ENCODE peak calls at places on chromosomes 13 and 19, in ten cellular contexts. One of them, this sample, is unnamed.

GRCh38 chr19:41064974-41065569 is 23.2 kb upstream of the CYP2A13 start:
- DNase-seq in aorta: no peak
- DNase-seq in activated naive CD4-positive, alpha-beta T cell treated with anti-CD3 and anti-CD28 coated beads, Interleukin-2, amount 50 U/mL, for 16 hours: no peak
- DNase-seq in astrocyte of the spinal cord: peak; percentile 4
- DNase-seq in CD4-positive, alpha-beta T cell: no peak
- DNase-seq in uterus: no peak
- DNase-seq in lung: no peak
- DNase-seq in stimulated activated CD4-positive, alpha-beta T cell treated with anti-CD3 and anti-CD28 coated beads, Interleukin-1b, Interleukin-23, amount 100 ng/mL, for 4 hours: no peak
- DNase-seq in DMS53: peak; percentile 11
- DNase-seq in left cardiac atrium: no peak
- DNase-seq in this sample: no peak

GRCh38 chr19:13884726-13885591 is 8.0 kb downstream of the NANOS3 start:
- DNase-seq in aorta: no peak
- DNase-seq in activated naive CD4-positive, alpha-beta T cell treated with anti-CD3 and anti-CD28 coated beads, Interleukin-2, amount 50 U/mL, for 16 hours: no peak
- DNase-seq in astrocyte of the spinal cord: no peak
- DNase-seq in CD4-positive, alpha-beta T cell: no peak
- DNase-seq in uterus: no peak
- DNase-seq in lung: no peak
- DNase-seq in stimulated activated CD4-positive, alpha-beta T cell treated with anti-CD3 and anti-CD28 coated beads, Interleukin-1b, Interleukin-23, amount 100 ng/mL, for 4 hours: no peak
- DNase-seq in DMS53: peak; percentile 47
- DNase-seq in left cardiac atrium: no peak
- DNase-seq in this sample: no peak

GRCh38 chr19:20969898-20970297 is 46.8 kb downstream of the ZNF85 start:
- DNase-seq in aorta: no peak
- DNase-seq in activated naive CD4-positive, alpha-beta T cell treated with anti-CD3 and anti-CD28 coated beads, Interleukin-2, amount 50 U/mL, for 16 hours: no peak
- DNase-seq in astrocyte of the spinal cord: no peak
- DNase-seq in CD4-positive, alpha-beta T cell: no peak
- DNase-seq in uterus: no peak
- DNase-seq in lung: no peak
- DNase-seq in stimulated activated CD4-positive, alpha-beta T cell treated with anti-CD3 and anti-CD28 coated beads, Interleukin-1b, Interleukin-23, amount 100 ng/mL, for 4 hours: no peak
- DNase-seq in DMS53: peak; percentile 26
- DNase-seq in left cardiac atrium: no peak
- DNase-seq in this sample: no peak

GRCh38 chr13:104984296-104984818 is 1551.1 kb downstream of the EFNB2 start:
- DNase-seq in aorta: no peak
- DNase-seq in activated naive CD4-positive, alpha-beta T cell treated with anti-CD3 and anti-CD28 coated beads, Interleukin-2, amount 50 U/mL, for 16 hours: peak; percentile 15
- DNase-seq in astrocyte of the spinal cord: peak; percentile 88
- DNase-seq in CD4-positive, alpha-beta T cell: no peak
- DNase-seq in uterus: no peak
- DNase-seq in lung: no peak
- DNase-seq in stimulated activated CD4-positive, alpha-beta T cell treated with anti-CD3 and anti-CD28 coated beads, Interleukin-1b, Interleukin-23, amount 100 ng/mL, for 4 hours: no peak
- DNase-seq in DMS53: peak; percentile 1
- DNase-seq in left cardiac atrium: peak; percentile 36
- DNase-seq in this sample: peak; percentile 53

GRCh38 chr13:61410669-61411297 is 4.9 kb downstream of the PCDH20 start:
- DNase-seq in aorta: no peak
- DNase-seq in activated naive CD4-positive, alpha-beta T cell treated with anti-CD3 and anti-CD28 coated beads, Interleukin-2, amount 50 U/mL, for 16 hours: no peak
- DNase-seq in astrocyte of the spinal cord: peak; percentile 33
- DNase-seq in CD4-positive, alpha-beta T cell: no peak
- DNase-seq in uterus: no peak
- DNase-seq in lung: no peak
- DNase-seq in stimulated activated CD4-positive, alpha-beta T cell treated with anti-CD3 and anti-CD28 coated beads, Interleukin-1b, Interleukin-23, amount 100 ng/mL, for 4 hours: no peak
- DNase-seq in DMS53: peak; percentile 26
- DNase-seq in left cardiac atrium: no peak
- DNase-seq in this sample: no peak

GRCh38 chr13:113933901-113934300 is 40.0 kb downstream of the C13orf46 start:
- DNase-seq in aorta: peak; percentile 63
- DNase-seq in activated naive CD4-positive, alpha-beta T cell treated with anti-CD3 and anti-CD28 coated beads, Interleukin-2, amount 50 U/mL, for 16 hours: no peak
- DNase-seq in astrocyte of the spinal cord: no peak
- DNase-seq in CD4-positive, alpha-beta T cell: no peak
- DNase-seq in uterus: peak; percentile 3
- DNase-seq in lung: no peak
- DNase-seq in stimulated activated CD4-positive, alpha-beta T cell treated with anti-CD3 and anti-CD28 coated beads, Interleukin-1b, Interleukin-23, amount 100 ng/mL, for 4 hours: no peak
- DNase-seq in DMS53: no peak
- DNase-seq in left cardiac atrium: no peak
- DNase-seq in this sample: peak; percentile 6

GRCh38 chr13:27533155-27533643 is 82.8 kb upstream of the MTIF3 start:
- DNase-seq in aorta: peak; percentile 96
- DNase-seq in activated naive CD4-positive, alpha-beta T cell treated with anti-CD3 and anti-CD28 coated beads, Interleukin-2, amount 50 U/mL, for 16 hours: peak; percentile 34
- DNase-seq in astrocyte of the spinal cord: peak; percentile 69
- DNase-seq in CD4-positive, alpha-beta T cell: peak; percentile 18
- DNase-seq in uterus: peak; percentile 62
- DNase-seq in lung: peak; percentile 87
- DNase-seq in stimulated activated CD4-positive, alpha-beta T cell treated with anti-CD3 and anti-CD28 coated beads, Interleukin-1b, Interleukin-23, amount 100 ng/mL, for 4 hours: peak; percentile 3
- DNase-seq in DMS53: peak; percentile 91
- DNase-seq in left cardiac atrium: peak; percentile 88
- DNase-seq in this sample: peak; percentile 92

GRCh38 chr13:98535501-98536357 is 41.2 kb downstream of the STK24 start:
- DNase-seq in aorta: no peak
- DNase-seq in activated naive CD4-positive, alpha-beta T cell treated with anti-CD3 and anti-CD28 coated beads, Interleukin-2, amount 50 U/mL, for 16 hours: no peak
- DNase-seq in astrocyte of the spinal cord: peak; percentile 28
- DNase-seq in CD4-positive, alpha-beta T cell: no peak
- DNase-seq in uterus: no peak
- DNase-seq in lung: no peak
- DNase-seq in stimulated activated CD4-positive, alpha-beta T cell treated with anti-CD3 and anti-CD28 coated beads, Interleukin-1b, Interleukin-23, amount 100 ng/mL, for 4 hours: no peak
- DNase-seq in DMS53: no peak
- DNase-seq in left cardiac atrium: no peak
- DNase-seq in this sample: no peak

GRCh38 chr19:2207991-2208860 is 27.9 kb downstream of the PLEKHJ1 start:
- DNase-seq in aorta: no peak
- DNase-seq in activated naive CD4-positive, alpha-beta T cell treated with anti-CD3 and anti-CD28 coated beads, Interleukin-2, amount 50 U/mL, for 16 hours: no peak
- DNase-seq in astrocyte of the spinal cord: peak; percentile 50
- DNase-seq in CD4-positive, alpha-beta T cell: no peak
- DNase-seq in uterus: peak; percentile 45
- DNase-seq in lung: no peak
- DNase-seq in stimulated activated CD4-positive, alpha-beta T cell treated with anti-CD3 and anti-CD28 coated beads, Interleukin-1b, Interleukin-23, amount 100 ng/mL, for 4 hours: no peak
- DNase-seq in DMS53: no peak
- DNase-seq in left cardiac atrium: peak; percentile 85
- DNase-seq in this sample: peak; percentile 84

GRCh38 chr19:54029930-54030490 is 33.7 kb downstream of the VSTM1 start:
- DNase-seq in aorta: no peak
- DNase-seq in activated naive CD4-positive, alpha-beta T cell treated with anti-CD3 and anti-CD28 coated beads, Interleukin-2, amount 50 U/mL, for 16 hours: peak; percentile 46
- DNase-seq in astrocyte of the spinal cord: peak; percentile 59
- DNase-seq in CD4-positive, alpha-beta T cell: peak; percentile 31
- DNase-seq in uterus: no peak
- DNase-seq in lung: peak; percentile 38
- DNase-seq in stimulated activated CD4-positive, alpha-beta T cell treated with anti-CD3 and anti-CD28 coated beads, Interleukin-1b, Interleukin-23, amount 100 ng/mL, for 4 hours: peak; percentile 43
- DNase-seq in DMS53: peak; percentile 56
- DNase-seq in left cardiac atrium: peak; percentile 53
- DNase-seq in this sample: peak; percentile 38

GRCh38 chr13:28501547-28501946 is 6.6 kb upstream of the FLT1 start:
- DNase-seq in aorta: no peak
- DNase-seq in activated naive CD4-positive, alpha-beta T cell treated with anti-CD3 and anti-CD28 coated beads, Interleukin-2, amount 50 U/mL, for 16 hours: no peak
- DNase-seq in astrocyte of the spinal cord: no peak
- DNase-seq in CD4-positive, alpha-beta T cell: no peak
- DNase-seq in uterus: no peak
- DNase-seq in lung: no peak
- DNase-seq in stimulated activated CD4-positive, alpha-beta T cell treated with anti-CD3 and anti-CD28 coated beads, Interleukin-1b, Interleukin-23, amount 100 ng/mL, for 4 hours: no peak
- DNase-seq in DMS53: no peak
- DNase-seq in left cardiac atrium: peak; percentile 63
- DNase-seq in this sample: no peak

GRCh38 chr13:64723735-64724134 is 2506.4 kb downstream of the PCDH9 start:
- DNase-seq in aorta: no peak
- DNase-seq in activated naive CD4-positive, alpha-beta T cell treated with anti-CD3 and anti-CD28 coated beads, Interleukin-2, amount 50 U/mL, for 16 hours: no peak
- DNase-seq in astrocyte of the spinal cord: peak; percentile 85
- DNase-seq in CD4-positive, alpha-beta T cell: no peak
- DNase-seq in uterus: no peak
- DNase-seq in lung: no peak
- DNase-seq in stimulated activated CD4-positive, alpha-beta T cell treated with anti-CD3 and anti-CD28 coated beads, Interleukin-1b, Interleukin-23, amount 100 ng/mL, for 4 hours: no peak
- DNase-seq in DMS53: peak; percentile 14
- DNase-seq in left cardiac atrium: no peak
- DNase-seq in this sample: no peak

GRCh38 chr13:80012281-80012680 is 328.6 kb downstream of the SPRY2 start:
- DNase-seq in aorta: no peak
- DNase-seq in activated naive CD4-positive, alpha-beta T cell treated with anti-CD3 and anti-CD28 coated beads, Interleukin-2, amount 50 U/mL, for 16 hours: no peak
- DNase-seq in astrocyte of the spinal cord: no peak
- DNase-seq in CD4-positive, alpha-beta T cell: no peak
- DNase-seq in uterus: no peak
- DNase-seq in lung: no peak
- DNase-seq in stimulated activated CD4-positive, alpha-beta T cell treated with anti-CD3 and anti-CD28 coated beads, Interleukin-1b, Interleukin-23, amount 100 ng/mL, for 4 hours: no peak
- DNase-seq in DMS53: no peak
- DNase-seq in left cardiac atrium: no peak
- DNase-seq in this sample: no peak

GRCh38 chr13:110390572-110390971 is 83.5 kb downstream of the COL4A2 start:
- DNase-seq in aorta: no peak
- DNase-seq in activated naive CD4-positive, alpha-beta T cell treated with anti-CD3 and anti-CD28 coated beads, Interleukin-2, amount 50 U/mL, for 16 hours: no peak
- DNase-seq in astrocyte of the spinal cord: peak; percentile 91
- DNase-seq in CD4-positive, alpha-beta T cell: no peak
- DNase-seq in uterus: no peak
- DNase-seq in lung: no peak
- DNase-seq in stimulated activated CD4-positive, alpha-beta T cell treated with anti-CD3 and anti-CD28 coated beads, Interleukin-1b, Interleukin-23, amount 100 ng/mL, for 4 hours: no peak
- DNase-seq in DMS53: no peak
- DNase-seq in left cardiac atrium: no peak
- DNase-seq in this sample: no peak

GRCh38 chr19:45164577-45165335 is 4.0 kb upstream of the NKPD1 start:
- DNase-seq in aorta: no peak
- DNase-seq in activated naive CD4-positive, alpha-beta T cell treated with anti-CD3 and anti-CD28 coated beads, Interleukin-2, amount 50 U/mL, for 16 hours: peak; percentile 40
- DNase-seq in astrocyte of the spinal cord: peak; percentile 45
- DNase-seq in CD4-positive, alpha-beta T cell: no peak
- DNase-seq in uterus: no peak
- DNase-seq in lung: peak; percentile 76
- DNase-seq in stimulated activated CD4-positive, alpha-beta T cell treated with anti-CD3 and anti-CD28 coated beads, Interleukin-1b, Interleukin-23, amount 100 ng/mL, for 4 hours: no peak
- DNase-seq in DMS53: peak; percentile 87
- DNase-seq in left cardiac atrium: peak; percentile 78
- DNase-seq in this sample: peak; percentile 58

GRCh38 chr13:109762791-109763190 is 23.6 kb downstream of the IRS2 start:
- DNase-seq in aorta: no peak
- DNase-seq in activated naive CD4-positive, alpha-beta T cell treated with anti-CD3 and anti-CD28 coated beads, Interleukin-2, amount 50 U/mL, for 16 hours: no peak
- DNase-seq in astrocyte of the spinal cord: no peak
- DNase-seq in CD4-positive, alpha-beta T cell: no peak
- DNase-seq in uterus: no peak
- DNase-seq in lung: no peak
- DNase-seq in stimulated activated CD4-positive, alpha-beta T cell treated with anti-CD3 and anti-CD28 coated beads, Interleukin-1b, Interleukin-23, amount 100 ng/mL, for 4 hours: no peak
- DNase-seq in DMS53: no peak
- DNase-seq in left cardiac atrium: no peak
- DNase-seq in this sample: no peak

GRCh38 chr13:31236211-31236786 is 36.5 kb downstream of the B3GLCT start:
- DNase-seq in aorta: no peak
- DNase-seq in activated naive CD4-positive, alpha-beta T cell treated with anti-CD3 and anti-CD28 coated beads, Interleukin-2, amount 50 U/mL, for 16 hours: no peak
- DNase-seq in astrocyte of the spinal cord: peak; percentile 54
- DNase-seq in CD4-positive, alpha-beta T cell: no peak
- DNase-seq in uterus: no peak
- DNase-seq in lung: no peak
- DNase-seq in stimulated activated CD4-positive, alpha-beta T cell treated with anti-CD3 and anti-CD28 coated beads, Interleukin-1b, Interleukin-23, amount 100 ng/mL, for 4 hours: no peak
- DNase-seq in DMS53: peak; percentile 75
- DNase-seq in left cardiac atrium: no peak
- DNase-seq in this sample: no peak

GRCh38 chr19:17932485-17933338 is at the start of gene CCDC124:
- DNase-seq in aorta: peak; percentile 97
- DNase-seq in activated naive CD4-positive, alpha-beta T cell treated with anti-CD3 and anti-CD28 coated beads, Interleukin-2, amount 50 U/mL, for 16 hours: peak; percentile 92
- DNase-seq in astrocyte of the spinal cord: peak; percentile 91
- DNase-seq in CD4-positive, alpha-beta T cell: peak; percentile 84
- DNase-seq in uterus: peak; percentile 85
- DNase-seq in lung: peak; percentile 91
- DNase-seq in stimulated activated CD4-positive, alpha-beta T cell treated with anti-CD3 and anti-CD28 coated beads, Interleukin-1b, Interleukin-23, amount 100 ng/mL, for 4 hours: peak; percentile 88
- DNase-seq in DMS53: peak; percentile 93
- DNase-seq in left cardiac atrium: peak; percentile 93
- DNase-seq in this sample: peak; percentile 94

GRCh38 chr19:5826531-5827341 is 12.8 kb downstream of the FUT6 start:
- DNase-seq in aorta: no peak
- DNase-seq in activated naive CD4-positive, alpha-beta T cell treated with anti-CD3 and anti-CD28 coated beads, Interleukin-2, amount 50 U/mL, for 16 hours: peak; percentile 23
- DNase-seq in astrocyte of the spinal cord: no peak
- DNase-seq in CD4-positive, alpha-beta T cell: no peak
- DNase-seq in uterus: no peak
- DNase-seq in lung: peak; percentile 76
- DNase-seq in stimulated activated CD4-positive, alpha-beta T cell treated with anti-CD3 and anti-CD28 coated beads, Interleukin-1b, Interleukin-23, amount 100 ng/mL, for 4 hours: no peak
- DNase-seq in DMS53: peak; percentile 96
- DNase-seq in left cardiac atrium: peak; percentile 64
- DNase-seq in this sample: peak; percentile 80

GRCh38 chr19:37304190-37304883 is 66.6 kb upstream of the ZNF527 start:
- DNase-seq in aorta: peak; percentile 87
- DNase-seq in activated naive CD4-positive, alpha-beta T cell treated with anti-CD3 and anti-CD28 coated beads, Interleukin-2, amount 50 U/mL, for 16 hours: no peak
- DNase-seq in astrocyte of the spinal cord: no peak
- DNase-seq in CD4-positive, alpha-beta T cell: no peak
- DNase-seq in uterus: peak; percentile 49
- DNase-seq in lung: no peak
- DNase-seq in stimulated activated CD4-positive, alpha-beta T cell treated with anti-CD3 and anti-CD28 coated beads, Interleukin-1b, Interleukin-23, amount 100 ng/mL, for 4 hours: no peak
- DNase-seq in DMS53: peak; percentile 84
- DNase-seq in left cardiac atrium: peak; percentile 79
- DNase-seq in this sample: peak; percentile 83

GRCh38 chr13:29059837-29060236 is 239.7 kb downstream of the MTUS2 start:
- DNase-seq in aorta: no peak
- DNase-seq in activated naive CD4-positive, alpha-beta T cell treated with anti-CD3 and anti-CD28 coated beads, Interleukin-2, amount 50 U/mL, for 16 hours: no peak
- DNase-seq in astrocyte of the spinal cord: no peak
- DNase-seq in CD4-positive, alpha-beta T cell: no peak
- DNase-seq in uterus: no peak
- DNase-seq in lung: no peak
- DNase-seq in stimulated activated CD4-positive, alpha-beta T cell treated with anti-CD3 and anti-CD28 coated beads, Interleukin-1b, Interleukin-23, amount 100 ng/mL, for 4 hours: no peak
- DNase-seq in DMS53: peak; percentile 50
- DNase-seq in left cardiac atrium: no peak
- DNase-seq in this sample: peak; percentile 70

GRCh38 chr13:21638319-21639282 is 32.3 kb upstream of the FGF9 start:
- DNase-seq in aorta: no peak
- DNase-seq in activated naive CD4-positive, alpha-beta T cell treated with anti-CD3 and anti-CD28 coated beads, Interleukin-2, amount 50 U/mL, for 16 hours: no peak
- DNase-seq in astrocyte of the spinal cord: peak; percentile 21
- DNase-seq in CD4-positive, alpha-beta T cell: peak; percentile 19
- DNase-seq in uterus: no peak
- DNase-seq in lung: no peak
- DNase-seq in stimulated activated CD4-positive, alpha-beta T cell treated with anti-CD3 and anti-CD28 coated beads, Interleukin-1b, Interleukin-23, amount 100 ng/mL, for 4 hours: peak; percentile 39
- DNase-seq in DMS53: peak; percentile 71
- DNase-seq in left cardiac atrium: no peak
- DNase-seq in this sample: no peak

This sample was measured in left ventricle myocardium superior.